ENCODE peak calls at places on chromosome 15, in eight cellular contexts. R, A, J, H, K, F, O and U are unnamed samples.

GRCh38 chr15:100194955-100195354 is 146.8 kb downstream of the ADAMTS17 start:
- ATAC-seq in K (no peak), F (no peak), H (no peak), A (no peak), J (no peak), O (no peak), R (no peak), U (no peak)

GRCh38 chr15:30791239-30791638 is 112.5 kb upstream of the FAN1 start:
- ATAC-seq in O (no peak), K (no peak), A (no peak), R (no peak), F (no peak), J (no peak), H (no peak), U (no peak)

GRCh38 chr15:50850003-50850402 is 58.5 kb upstream of the AP4E1 start:
- ATAC-seq in K (no peak), J (no peak), R (no peak), H (no peak), F (no peak), O (no peak), A (no peak), U (no peak)

GRCh38 chr15:101168463-101168824 is 83.4 kb downstream of the CHSY1 start:
- ATAC-seq in H (peak), F (peak), O (no peak), J (peak), R (peak), K (peak), A (no peak), U (peak)

GRCh38 chr15:69034352-69034751 is 19.9 kb downstream of the NOX5 start:
- ATAC-seq in O (no peak), A (no peak), J (peak), H (peak), F (no peak), R (no peak), K (no peak), U (peak)

GRCh38 chr15:85825118-85825517 is 30.4 kb upstream of the KLHL25 start:
- ATAC-seq in R (no peak), K (no peak), A (no peak), J (no peak), F (peak), O (no peak), H (no peak), U (no peak)

GRCh38 chr15:50209804-50210203 is 27.8 kb downstream of the SLC27A2 start:
- ATAC-seq in F (no peak), O (no peak), H (no peak), A (no peak), R (no peak), K (no peak), J (no peak), U (no peak)

GRCh38 chr15:53072077-53072476 is 281.9 kb upstream of the ONECUT1 start:
- ATAC-seq in K (no peak), R (no peak), J (peak), F (peak), A (no peak), O (no peak), H (no peak), U (no peak)

GRCh38 chr15:63025460-63025859 is 17.1 kb upstream of the TPM1 start:
- ATAC-seq in H (no peak), O (no peak), K (no peak), R (no peak), A (no peak), F (no peak), J (peak), U (no peak)

GRCh38 chr15:45114076-45114750 is at the start of the genes DUOX2 and DUOXA2:
- ATAC-seq in R (no peak), K (no peak), O (no peak), J (no peak), A (no peak), H (no peak), F (peak), U (no peak)

GRCh38 chr15:62964251-62964650 is 78.3 kb upstream of the TPM1 start:
- ATAC-seq in F (no peak), H (no peak), A (no peak), R (no peak), O (no peak), J (no peak), K (no peak), U (no peak)

GRCh38 chr15:70152070-70152480 is 54.4 kb upstream of the TLE3 start:
- ATAC-seq in O (no peak), R (peak), A (no peak), J (peak), H (peak), F (peak), K (peak), U (peak)

GRCh38 chr15:95131071-95131683 is 899.8 kb downstream of the MCTP2 start:
- ATAC-seq in K (peak), H (no peak), O (no peak), J (no peak), R (peak), A (no peak), F (no peak), U (no peak)

GRCh38 chr15:83320404-83320803 is 35.9 kb upstream of the BNC1 start:
- ATAC-seq in F (no peak), R (no peak), O (no peak), A (no peak), H (no peak), J (no peak), K (no peak), U (no peak)

GRCh38 chr15:100880139-100880896 is 687 bp downstream of the ALDH1A3 start:
- ATAC-seq in H (no peak), R (peak), F (peak), J (peak), K (no peak), O (no peak), A (no peak), U (no peak)

GRCh38 chr15:86653344-86654192 is 573.9 kb downstream of the AGBL1 start:
- ATAC-seq in H (peak), A (peak), J (no peak), F (peak), R (no peak), O (no peak), K (no peak), U (peak)

GRCh38 chr15:85702321-85703230 is 92.1 kb downstream of the KLHL25 start:
- ATAC-seq in R (peak), H (peak), J (no peak), A (no peak), F (peak), K (peak), O (no peak), U (peak)

GRCh38 chr15:71532994-71533393 is 277.4 kb upstream of the NR2E3 start:
- ATAC-seq in J (peak), F (peak), A (no peak), R (no peak), K (no peak), H (no peak), O (no peak), U (no peak)

GRCh38 chr15:77409259-77410156 is 10.4 kb downstream of the PEAK1 start:
- ATAC-seq in A (peak), K (no peak), H (peak), F (peak), R (no peak), J (no peak), O (peak), U (peak)

GRCh38 chr15:40051616-40052415 is 12.8 kb upstream of the SRP14 start:
- ATAC-seq in O (no peak), J (no peak), K (no peak), R (no peak), F (peak), A (no peak), H (no peak), U (no peak)

GRCh38 chr15:85335193-85335939 is 45.0 kb upstream of the AKAP13 start:
- ATAC-seq in R (no peak), A (no peak), J (no peak), K (no peak), H (no peak), F (peak), O (no peak), U (no peak)

GRCh38 chr15:91132079-91132478 is 32.0 kb downstream of the SV2B start:
- ATAC-seq in J (no peak), H (no peak), K (no peak), F (no peak), O (no peak), R (no peak), A (no peak), U (no peak)

GRCh38 chr15:41981373-41982132 is 9.2 kb upstream of the EHD4 start:
- ATAC-seq in H (no peak), A (no peak), K (no peak), J (no peak), F (no peak), R (no peak), O (no peak), U (peak)

GRCh38 chr15:88315221-88315878 is 58.8 kb upstream of the NTRK3 start:
- ATAC-seq in J (no peak), O (no peak), F (no peak), H (no peak), A (no peak), K (no peak), R (no peak), U (no peak)

GRCh38 chr15:76802411-76802810 is 102.7 kb downstream of the SCAPER start:
- ATAC-seq in K (no peak), H (no peak), A (no peak), O (no peak), J (no peak), R (no peak), F (no peak), U (no peak)

GRCh38 chr15:93028111-93028631 is 60.8 kb downstream of the RGMA start:
- ATAC-seq in H (no peak), O (no peak), J (peak), R (peak), A (no peak), F (no peak), K (peak), U (no peak)

GRCh38 chr15:38215707-38216106 is 36.9 kb upstream of the SPRED1 start:
- ATAC-seq in K (peak), R (peak), F (no peak), A (no peak), J (no peak), H (no peak), O (no peak), U (no peak)

GRCh38 chr15:25710184-25710583 is 152.9 kb downstream of the ATP10A start:
- ATAC-seq in J (peak), K (peak), R (peak), A (peak), O (peak), F (peak), H (peak), U (peak)

GRCh38 chr15:59741274-59741906 is 52.3 kb upstream of the BNIP2 start:
- ATAC-seq in O (no peak), J (peak), A (no peak), F (peak), K (no peak), R (no peak), H (no peak), U (no peak)

GRCh38 chr15:44735482-44736260 is 657 bp upstream of the TRIM69 start:
- ATAC-seq in F (peak), H (peak), K (peak), R (peak), J (peak), O (peak), A (peak), U (peak)

GRCh38 chr15:80059786-80060489 is 462 bp downstream of the ZFAND6 start:
- ATAC-seq in O (peak), F (peak), R (peak), H (peak), J (peak), A (peak), K (peak), U (peak)

GRCh38 chr15:63487076-63487757 is 17.2 kb upstream of the USP3 start:
- ATAC-seq in F (peak), K (peak), R (peak), J (peak), H (peak), A (peak), O (peak), U (peak)